ENCODE peak calls at places on chromosomes 5 and 9, in eight cellular contexts. One of them, this sample, is unnamed.

GRCh38 chr9:113530022-113530635 is 66.6 kb downstream of the RGS3 start:
- DNase-seq in RPMI7951: no peak
- DNase-seq in lung microvascular endothelial cell: no peak
- DNase-seq in CD4-positive, alpha-beta memory T cell: no peak
- DNase-seq in HT-29: no peak
- DNase-seq in activated T-cell treated with anti-CD3 and anti-CD28 coated beads, Interleukin-2, amount 50 U/mL, for 72 hours: no peak
- DNase-seq in caudate nucleus: no peak
- DNase-seq in AG08396: no peak
- DNase-seq in this sample: no peak

GRCh38 chr9:209143-209758 is 5.4 kb upstream of the DOCK8 start:
- DNase-seq in RPMI7951: no peak
- DNase-seq in AG08396: no peak
- DNase-seq in lung microvascular endothelial cell: peak
- DNase-seq in HT-29: no peak
- DNase-seq in CD4-positive, alpha-beta memory T cell: no peak
- DNase-seq in activated T-cell treated with anti-CD3 and anti-CD28 coated beads, Interleukin-2, amount 50 U/mL, for 72 hours: no peak
- DNase-seq in caudate nucleus: no peak
- DNase-seq in this sample: no peak

GRCh38 chr5:1888541-1889251 is 6.0 kb upstream of the IRX4 start:
- DNase-seq in lung microvascular endothelial cell: no peak
- DNase-seq in RPMI7951: no peak
- DNase-seq in activated T-cell treated with anti-CD3 and anti-CD28 coated beads, Interleukin-2, amount 50 U/mL, for 72 hours: no peak
- DNase-seq in HT-29: no peak
- DNase-seq in caudate nucleus: no peak
- DNase-seq in AG08396: no peak
- DNase-seq in CD4-positive, alpha-beta memory T cell: no peak
- DNase-seq in this sample: no peak

GRCh38 chr9:136726118-136726517 is 13.7 kb downstream of the DIPK1B start:
- DNase-seq in RPMI7951: no peak
- DNase-seq in lung microvascular endothelial cell: peak
- DNase-seq in AG08396: no peak
- DNase-seq in HT-29: no peak
- DNase-seq in caudate nucleus: no peak
- DNase-seq in CD4-positive, alpha-beta memory T cell: no peak
- DNase-seq in activated T-cell treated with anti-CD3 and anti-CD28 coated beads, Interleukin-2, amount 50 U/mL, for 72 hours: no peak
- DNase-seq in this sample: no peak

GRCh38 chr5:6302684-6303083 is 75.7 kb downstream of the MED10 start:
- DNase-seq in CD4-positive, alpha-beta memory T cell: no peak
- DNase-seq in caudate nucleus: no peak
- DNase-seq in activated T-cell treated with anti-CD3 and anti-CD28 coated beads, Interleukin-2, amount 50 U/mL, for 72 hours: no peak
- DNase-seq in HT-29: no peak
- DNase-seq in AG08396: no peak
- DNase-seq in lung microvascular endothelial cell: peak
- DNase-seq in RPMI7951: peak
- DNase-seq in this sample: no peak

GRCh38 chr9:128260340-128260739 is 15.5 kb downstream of the GOLGA2 start:
- DNase-seq in AG08396: no peak
- DNase-seq in caudate nucleus: no peak
- DNase-seq in HT-29: no peak
- DNase-seq in activated T-cell treated with anti-CD3 and anti-CD28 coated beads, Interleukin-2, amount 50 U/mL, for 72 hours: no peak
- DNase-seq in RPMI7951: no peak
- DNase-seq in lung microvascular endothelial cell: no peak
- DNase-seq in CD4-positive, alpha-beta memory T cell: no peak
- DNase-seq in this sample: no peak

GRCh38 chr9:128771094-128771721 is 519 bp downstream of the ZER1 start:
- DNase-seq in AG08396: peak
- DNase-seq in lung microvascular endothelial cell: peak
- DNase-seq in activated T-cell treated with anti-CD3 and anti-CD28 coated beads, Interleukin-2, amount 50 U/mL, for 72 hours: peak
- DNase-seq in caudate nucleus: no peak
- DNase-seq in HT-29: peak
- DNase-seq in CD4-positive, alpha-beta memory T cell: peak
- DNase-seq in RPMI7951: peak
- DNase-seq in this sample: no peak

GRCh38 chr9:124510650-124511425 is 3.6 kb upstream of the NR5A1 start:
- DNase-seq in CD4-positive, alpha-beta memory T cell: no peak
- DNase-seq in HT-29: no peak
- DNase-seq in lung microvascular endothelial cell: no peak
- DNase-seq in AG08396: no peak
- DNase-seq in RPMI7951: no peak
- DNase-seq in activated T-cell treated with anti-CD3 and anti-CD28 coated beads, Interleukin-2, amount 50 U/mL, for 72 hours: no peak
- DNase-seq in caudate nucleus: no peak
- DNase-seq in this sample: no peak

GRCh38 chr9:129544766-129545165 is 76.1 kb downstream of the C9orf50 start:
- DNase-seq in activated T-cell treated with anti-CD3 and anti-CD28 coated beads, Interleukin-2, amount 50 U/mL, for 72 hours: no peak
- DNase-seq in HT-29: no peak
- DNase-seq in CD4-positive, alpha-beta memory T cell: no peak
- DNase-seq in caudate nucleus: no peak
- DNase-seq in RPMI7951: peak
- DNase-seq in lung microvascular endothelial cell: no peak
- DNase-seq in AG08396: no peak
- DNase-seq in this sample: no peak

GRCh38 chr9:4717815-4718214 is 23.2 kb downstream of the AK3 start:
- DNase-seq in caudate nucleus: no peak
- DNase-seq in AG08396: no peak
- DNase-seq in lung microvascular endothelial cell: no peak
- DNase-seq in CD4-positive, alpha-beta memory T cell: no peak
- DNase-seq in activated T-cell treated with anti-CD3 and anti-CD28 coated beads, Interleukin-2, amount 50 U/mL, for 72 hours: no peak
- DNase-seq in HT-29: no peak
- DNase-seq in RPMI7951: no peak
- DNase-seq in this sample: no peak

GRCh38 chr9:91681461-91682305 is 258.1 kb upstream of the NFIL3 start:
- DNase-seq in AG08396: peak
- DNase-seq in activated T-cell treated with anti-CD3 and anti-CD28 coated beads, Interleukin-2, amount 50 U/mL, for 72 hours: peak
- DNase-seq in RPMI7951: peak
- DNase-seq in caudate nucleus: no peak
- DNase-seq in CD4-positive, alpha-beta memory T cell: peak
- DNase-seq in HT-29: peak
- DNase-seq in lung microvascular endothelial cell: peak
- DNase-seq in this sample: peak

GRCh38 chr5:145324767-145325479 is 510.2 kb downstream of the PRELID2 start:
- DNase-seq in AG08396: no peak
- DNase-seq in RPMI7951: no peak
- DNase-seq in HT-29: no peak
- DNase-seq in lung microvascular endothelial cell: no peak
- DNase-seq in CD4-positive, alpha-beta memory T cell: no peak
- DNase-seq in activated T-cell treated with anti-CD3 and anti-CD28 coated beads, Interleukin-2, amount 50 U/mL, for 72 hours: no peak
- DNase-seq in caudate nucleus: no peak
- DNase-seq in this sample: no peak

GRCh38 chr9:87640385-87640795 is 85.5 kb upstream of the CTSL start:
- DNase-seq in lung microvascular endothelial cell: peak
- DNase-seq in RPMI7951: peak
- DNase-seq in caudate nucleus: no peak
- DNase-seq in AG08396: no peak
- DNase-seq in CD4-positive, alpha-beta memory T cell: no peak
- DNase-seq in activated T-cell treated with anti-CD3 and anti-CD28 coated beads, Interleukin-2, amount 50 U/mL, for 72 hours: no peak
- DNase-seq in HT-29: no peak
- DNase-seq in this sample: no peak

GRCh38 chr5:143673676-143674468 is 138.1 kb upstream of the HMHB1 start:
- DNase-seq in CD4-positive, alpha-beta memory T cell: no peak
- DNase-seq in caudate nucleus: no peak
- DNase-seq in RPMI7951: no peak
- DNase-seq in HT-29: no peak
- DNase-seq in AG08396: no peak
- DNase-seq in lung microvascular endothelial cell: no peak
- DNase-seq in activated T-cell treated with anti-CD3 and anti-CD28 coated beads, Interleukin-2, amount 50 U/mL, for 72 hours: no peak
- DNase-seq in this sample: no peak

GRCh38 chr5:164844348-164844747 is 1338.9 kb downstream of the MAT2B start:
- DNase-seq in activated T-cell treated with anti-CD3 and anti-CD28 coated beads, Interleukin-2, amount 50 U/mL, for 72 hours: no peak
- DNase-seq in RPMI7951: no peak
- DNase-seq in AG08396: no peak
- DNase-seq in caudate nucleus: no peak
- DNase-seq in HT-29: no peak
- DNase-seq in lung microvascular endothelial cell: no peak
- DNase-seq in CD4-positive, alpha-beta memory T cell: no peak
- DNase-seq in this sample: no peak

GRCh38 chr5:171989946-171990712 is 16.3 kb downstream of the FBXW11 start:
- DNase-seq in lung microvascular endothelial cell: no peak
- DNase-seq in RPMI7951: no peak
- DNase-seq in CD4-positive, alpha-beta memory T cell: no peak
- DNase-seq in activated T-cell treated with anti-CD3 and anti-CD28 coated beads, Interleukin-2, amount 50 U/mL, for 72 hours: no peak
- DNase-seq in caudate nucleus: no peak
- DNase-seq in HT-29: no peak
- DNase-seq in AG08396: no peak
- DNase-seq in this sample: no peak

This sample was measured in hypothalamus.